ENCODE peak calls at places on chromosomes 13 and 19, in eight cellular contexts. J is glutamatergic neuron, T is RWPE1, B is neural progenitor cell, D is foreskin fibroblast, N is fibroblast of mammary gland, M is choroid plexus epithelial cell, G is uterus. Y is an unnamed sample.

GRCh38 chr19:4380254-4380727 is 20.1 kb downstream of the SH3GL1 start:
- DNase-seq in M (no peak), T (no peak), B (no peak), G (peak), J (no peak), N (no peak), D (no peak), Y (peak)

GRCh38 chr19:56720281-56720680 is 48.7 kb upstream of the ZNF835 start:
- DNase-seq in G (peak), B (no peak), J (peak), M (no peak), T (no peak), D (no peak), N (no peak), Y (no peak)

GRCh38 chr13:104376588-104376987 is 1310.4 kb upstream of the SLC10A2 start:
- DNase-seq in D (no peak), B (no peak), G (no peak), J (no peak), T (no peak), M (no peak), N (no peak), Y (no peak)

GRCh38 chr13:33111414-33112110 is 95.3 kb downstream of the KL start:
- DNase-seq in J (no peak), B (no peak), N (peak), G (peak), M (peak), D (peak), T (no peak), Y (no peak)

GRCh38 chr13:80742027-80742426 is 401.1 kb upstream of the SPRY2 start:
- DNase-seq in J (no peak), G (no peak), M (peak), D (no peak), T (no peak), N (peak), B (no peak), Y (peak)

GRCh38 chr13:112638919-112639318 is 50.9 kb upstream of the ATP11A start:
- DNase-seq in B (no peak), T (no peak), M (no peak), J (no peak), N (no peak), G (no peak), D (no peak), Y (no peak)

GRCh38 chr13:93736111-93736510 is 509.5 kb downstream of the GPC6 start:
- DNase-seq in B (no peak), T (no peak), J (no peak), N (peak), D (peak), G (no peak), M (peak), Y (peak)

GRCh38 chr19:32363175-32363574 is 17.8 kb downstream of the ZNF507 start:
- DNase-seq in B (no peak), M (peak), D (no peak), G (no peak), T (no peak), J (no peak), N (no peak), Y (peak)

GRCh38 chr19:41320185-41320518 is 10.2 kb downstream of the CCDC97 start:
- DNase-seq in B (no peak), D (no peak), N (no peak), T (no peak), G (no peak), J (no peak), M (no peak), Y (no peak)

GRCh38 chr13:77384999-77385398 is 58.1 kb upstream of the MYCBP2 start:
- DNase-seq in N (peak), D (peak), G (no peak), T (no peak), B (no peak), J (no peak), M (peak), Y (no peak)

GRCh38 chr13:95676100-95676774 is 702 bp upstream of the DNAJC3 start:
- DNase-seq in J (no peak), N (peak), G (no peak), T (peak), B (no peak), M (peak), D (peak), Y (peak)

GRCh38 chr19:40740747-40741146 is 9.5 kb downstream of the ACTMAP start:
- DNase-seq in N (peak), J (no peak), T (no peak), G (no peak), B (no peak), D (peak), M (no peak), Y (peak)

GRCh38 chr13:100675660-100676129 is 1.1 kb upstream of the TMTC4 start:
- DNase-seq in T (no peak), G (no peak), M (no peak), D (no peak), B (no peak), J (no peak), N (no peak), Y (no peak)

GRCh38 chr19:46225558-46226004 is 4.0 kb upstream of the IGFL1 start:
- DNase-seq in T (no peak), B (peak), N (peak), D (peak), J (no peak), M (peak), G (no peak), Y (no peak)

GRCh38 chr13:65111223-65111622 is 2118.9 kb downstream of the PCDH9 start:
- DNase-seq in D (no peak), B (no peak), N (no peak), T (no peak), J (no peak), M (no peak), G (no peak), Y (no peak)

GRCh38 chr13:51148952-51149573 is 38.0 kb upstream of the C13orf42 start:
- DNase-seq in D (peak), G (peak), J (peak), T (peak), N (peak), B (peak), M (peak), Y (peak)

GRCh38 chr13:62626771-62627170 is 1211.1 kb upstream of the PCDH20 start:
- DNase-seq in N (no peak), D (no peak), B (peak), G (no peak), T (no peak), J (no peak), M (peak), Y (no peak)
- TF ChIP-seq CTCF in N (peak), D (no peak), B (peak), G (no peak), T (no peak), J (no peak), M (peak), Y (peak)

GRCh38 chr13:43981512-43982301 is 102.0 kb downstream of the LACC1 start:
- DNase-seq in M (no peak), B (no peak), J (no peak), G (no peak), N (no peak), T (no peak), D (no peak), Y (no peak)

GRCh38 chr13:43979492-43979891 is 99.8 kb downstream of the LACC1 start:
- DNase-seq in T (no peak), M (peak), D (peak), N (no peak), B (no peak), G (no peak), J (no peak), Y (no peak)

GRCh38 chr13:43983373-43983772 is 103.7 kb downstream of the LACC1 start:
- DNase-seq in M (no peak), G (no peak), N (no peak), D (peak), J (no peak), B (peak), T (no peak), Y (peak)

GRCh38 chr13:43978688-43979087 is 99.0 kb downstream of the LACC1 start:
- DNase-seq in N (no peak), J (no peak), D (no peak), T (no peak), B (no peak), G (no peak), M (no peak), Y (no peak)

GRCh38 chr13:43981091-43981490 is 101.4 kb downstream of the LACC1 start:
- DNase-seq in B (peak), G (no peak), M (no peak), J (peak), T (no peak), D (no peak), N (no peak), Y (no peak)
- TF ChIP-seq CTCF in B (no peak), G (no peak), M (no peak), J (peak), T (no peak), D (no peak), N (no peak), Y (no peak)

GRCh38 chr13:19618925-19619324 is 14.5 kb upstream of the MPHOSPH8 start:
- DNase-seq in N (peak), G (no peak), T (no peak), J (no peak), M (peak), D (peak), B (peak), Y (peak)
- TF ChIP-seq CTCF in N (peak), G (no peak), T (peak), J (peak), M (peak), D (peak), B (peak), Y (peak)

GRCh38 chr19:15262011-15262410 is 29.8 kb upstream of the EPHX3 start:
- DNase-seq in N (no peak), J (no peak), T (no peak), B (no peak), M (no peak), G (no peak), D (no peak), Y (no peak)

GRCh38 chr19:15259900-15260299 is 27.7 kb upstream of the EPHX3 start:
- DNase-seq in T (no peak), M (no peak), B (no peak), N (no peak), J (no peak), G (no peak), D (no peak), Y (no peak)

GRCh38 chr19:15263361-15263985 is 31.2 kb upstream of the EPHX3 start:
- DNase-seq in T (no peak), N (no peak), B (no peak), M (no peak), G (no peak), D (no peak), J (no peak), Y (no peak)

GRCh38 chr19:15257782-15258181 is 25.5 kb upstream of the EPHX3 start:
- DNase-seq in B (no peak), T (no peak), M (no peak), J (no peak), D (no peak), N (no peak), G (no peak), Y (no peak)

GRCh38 chr19:15260939-15261338 is 28.7 kb upstream of the EPHX3 start:
- DNase-seq in D (peak), N (no peak), J (no peak), T (no peak), B (peak), M (peak), G (no peak), Y (no peak)
- TF ChIP-seq CTCF in D (no peak), N (peak), J (peak), T (no peak), B (peak), M (peak), G (no peak), Y (peak)